ENCODE peak calls at places on chromosomes 11 and 22, in ten cellular contexts. One of them, this sample, is unnamed.

GRCh38 chr11:65884716-65885092 is 3.6 kb downstream of the FIBP start:
- DNase-seq in NCI-H1105: peak; percentile 58
- DNase-seq in midbrain: peak; percentile 80
- DNase-seq in Kasumi-1: peak; percentile 74
- DNase-seq in astrocyte: no peak
- DNase-seq in ACHN: peak; percentile 72
- DNase-seq in stimulated activated CD8-positive, alpha-beta memory T cell treated with anti-CD3 and anti-CD28 coated beads, Interleukin-2, amount 100 ng/mL, for 48 hours: peak; percentile 73
- DNase-seq in fibroblast of mammary gland: peak; percentile 73
- DNase-seq in NCI-H446: peak; percentile 50
- DNase-seq in DMS153: peak; percentile 49
- DNase-seq in this sample: peak; percentile 83

GRCh38 chr11:44110231-44110679 is 14.8 kb downstream of the EXT2 start:
- DNase-seq in NCI-H1105: peak; percentile 53
- DNase-seq in midbrain: peak; percentile 21
- DNase-seq in Kasumi-1: peak; percentile 70
- DNase-seq in astrocyte: peak; percentile 13
- DNase-seq in ACHN: peak; percentile 54
- DNase-seq in stimulated activated CD8-positive, alpha-beta memory T cell treated with anti-CD3 and anti-CD28 coated beads, Interleukin-2, amount 100 ng/mL, for 48 hours: peak; percentile 38
- DNase-seq in fibroblast of mammary gland: peak; percentile 55
- DNase-seq in NCI-H446: peak; percentile 47
- DNase-seq in DMS153: no peak
- DNase-seq in this sample: peak; percentile 15

GRCh38 chr11:59255281-59255680 is 42.6 kb upstream of the MPEG1 start:
- DNase-seq in NCI-H1105: no peak
- DNase-seq in midbrain: no peak
- DNase-seq in Kasumi-1: no peak
- DNase-seq in astrocyte: no peak
- DNase-seq in ACHN: no peak
- DNase-seq in stimulated activated CD8-positive, alpha-beta memory T cell treated with anti-CD3 and anti-CD28 coated beads, Interleukin-2, amount 100 ng/mL, for 48 hours: no peak
- DNase-seq in fibroblast of mammary gland: no peak
- DNase-seq in NCI-H446: no peak
- DNase-seq in DMS153: no peak
- DNase-seq in this sample: no peak

GRCh38 chr11:62128835-62129234 is 5.0 kb downstream of the INCENP start:
- DNase-seq in NCI-H1105: no peak
- DNase-seq in midbrain: no peak
- DNase-seq in Kasumi-1: no peak
- DNase-seq in astrocyte: no peak
- DNase-seq in ACHN: no peak
- DNase-seq in stimulated activated CD8-positive, alpha-beta memory T cell treated with anti-CD3 and anti-CD28 coated beads, Interleukin-2, amount 100 ng/mL, for 48 hours: no peak
- DNase-seq in fibroblast of mammary gland: no peak
- DNase-seq in NCI-H446: no peak
- DNase-seq in DMS153: no peak
- DNase-seq in this sample: no peak

GRCh38 chr22:35883028-35883620 is 145.5 kb downstream of the RBFOX2 start:
- DNase-seq in NCI-H1105: no peak
- DNase-seq in midbrain: no peak
- DNase-seq in Kasumi-1: peak; percentile 43
- DNase-seq in astrocyte: peak; percentile 64
- DNase-seq in ACHN: peak; percentile 7
- DNase-seq in stimulated activated CD8-positive, alpha-beta memory T cell treated with anti-CD3 and anti-CD28 coated beads, Interleukin-2, amount 100 ng/mL, for 48 hours: no peak
- DNase-seq in fibroblast of mammary gland: peak; percentile 67
- DNase-seq in NCI-H446: no peak
- DNase-seq in DMS153: peak; percentile 28
- DNase-seq in this sample: no peak

GRCh38 chr22:42769574-42770447 is 49.1 kb upstream of the A4GALT start:
- DNase-seq in NCI-H1105: no peak
- DNase-seq in midbrain: no peak
- DNase-seq in Kasumi-1: no peak
- DNase-seq in astrocyte: peak; percentile 89
- DNase-seq in ACHN: peak; percentile 59
- DNase-seq in stimulated activated CD8-positive, alpha-beta memory T cell treated with anti-CD3 and anti-CD28 coated beads, Interleukin-2, amount 100 ng/mL, for 48 hours: no peak
- DNase-seq in fibroblast of mammary gland: peak; percentile 87
- DNase-seq in NCI-H446: no peak
- DNase-seq in DMS153: peak; percentile 11
- DNase-seq in this sample: no peak

GRCh38 chr11:19864141-19865120 is 151.8 kb downstream of the NAV2 start:
- DNase-seq in NCI-H1105: no peak
- DNase-seq in midbrain: no peak
- DNase-seq in Kasumi-1: no peak
- DNase-seq in astrocyte: peak; percentile 29
- DNase-seq in ACHN: no peak
- DNase-seq in stimulated activated CD8-positive, alpha-beta memory T cell treated with anti-CD3 and anti-CD28 coated beads, Interleukin-2, amount 100 ng/mL, for 48 hours: no peak
- DNase-seq in fibroblast of mammary gland: no peak
- DNase-seq in NCI-H446: peak; percentile 12
- DNase-seq in DMS153: peak; percentile 57
- DNase-seq in this sample: no peak

GRCh38 chr22:27032121-27032761 is 374.9 kb downstream of the MIAT start:
- DNase-seq in NCI-H1105: peak; percentile 69
- DNase-seq in midbrain: peak; percentile 60
- DNase-seq in Kasumi-1: no peak
- DNase-seq in astrocyte: peak; percentile 10
- DNase-seq in ACHN: peak; percentile 3
- DNase-seq in stimulated activated CD8-positive, alpha-beta memory T cell treated with anti-CD3 and anti-CD28 coated beads, Interleukin-2, amount 100 ng/mL, for 48 hours: no peak
- DNase-seq in fibroblast of mammary gland: no peak
- DNase-seq in NCI-H446: peak; percentile 94
- DNase-seq in DMS153: peak; percentile 9
- DNase-seq in this sample: no peak

GRCh38 chr22:40588726-40589125 is 47.8 kb downstream of the MRTFA start:
- DNase-seq in NCI-H1105: no peak
- DNase-seq in midbrain: no peak
- DNase-seq in Kasumi-1: no peak
- DNase-seq in astrocyte: peak; percentile 29
- DNase-seq in ACHN: no peak
- DNase-seq in stimulated activated CD8-positive, alpha-beta memory T cell treated with anti-CD3 and anti-CD28 coated beads, Interleukin-2, amount 100 ng/mL, for 48 hours: no peak
- DNase-seq in fibroblast of mammary gland: peak; percentile 64
- DNase-seq in NCI-H446: no peak
- DNase-seq in DMS153: no peak
- DNase-seq in this sample: no peak

GRCh38 chr22:38106814-38107578 is 3.5 kb downstream of the BAIAP2L2 start:
- DNase-seq in NCI-H1105: no peak
- DNase-seq in midbrain: no peak
- DNase-seq in Kasumi-1: no peak
- DNase-seq in astrocyte: no peak
- DNase-seq in ACHN: no peak
- DNase-seq in stimulated activated CD8-positive, alpha-beta memory T cell treated with anti-CD3 and anti-CD28 coated beads, Interleukin-2, amount 100 ng/mL, for 48 hours: no peak
- DNase-seq in fibroblast of mammary gland: no peak
- DNase-seq in NCI-H446: no peak
- DNase-seq in DMS153: no peak
- DNase-seq in this sample: no peak

GRCh38 chr22:36422287-36423014 is 34.7 kb upstream of the MYH9 start:
- DNase-seq in NCI-H1105: no peak
- DNase-seq in midbrain: no peak
- DNase-seq in Kasumi-1: no peak
- DNase-seq in astrocyte: no peak
- DNase-seq in ACHN: no peak
- DNase-seq in stimulated activated CD8-positive, alpha-beta memory T cell treated with anti-CD3 and anti-CD28 coated beads, Interleukin-2, amount 100 ng/mL, for 48 hours: no peak
- DNase-seq in fibroblast of mammary gland: no peak
- DNase-seq in NCI-H446: no peak
- DNase-seq in DMS153: no peak
- DNase-seq in this sample: no peak

GRCh38 chr11:13102575-13102840 is 93.4 kb downstream of the RASSF10 start:
- DNase-seq in NCI-H1105: no peak
- DNase-seq in midbrain: no peak
- DNase-seq in Kasumi-1: no peak
- DNase-seq in astrocyte: no peak
- DNase-seq in ACHN: no peak
- DNase-seq in stimulated activated CD8-positive, alpha-beta memory T cell treated with anti-CD3 and anti-CD28 coated beads, Interleukin-2, amount 100 ng/mL, for 48 hours: no peak
- DNase-seq in fibroblast of mammary gland: no peak
- DNase-seq in NCI-H446: no peak
- DNase-seq in DMS153: no peak
- DNase-seq in this sample: no peak

GRCh38 chr11:98979212-98979611 is 41.5 kb upstream of the CNTN5 start:
- DNase-seq in NCI-H1105: no peak
- DNase-seq in midbrain: no peak
- DNase-seq in Kasumi-1: no peak
- DNase-seq in astrocyte: no peak
- DNase-seq in ACHN: no peak
- DNase-seq in stimulated activated CD8-positive, alpha-beta memory T cell treated with anti-CD3 and anti-CD28 coated beads, Interleukin-2, amount 100 ng/mL, for 48 hours: no peak
- DNase-seq in fibroblast of mammary gland: no peak
- DNase-seq in NCI-H446: no peak
- DNase-seq in DMS153: no peak
- DNase-seq in this sample: no peak

GRCh38 chr22:50672471-50673230 is at the start of gene SHANK3:
- DNase-seq in NCI-H1105: no peak
- DNase-seq in midbrain: no peak
- DNase-seq in Kasumi-1: peak; percentile 89
- DNase-seq in astrocyte: no peak
- DNase-seq in ACHN: no peak
- DNase-seq in stimulated activated CD8-positive, alpha-beta memory T cell treated with anti-CD3 and anti-CD28 coated beads, Interleukin-2, amount 100 ng/mL, for 48 hours: no peak
- DNase-seq in fibroblast of mammary gland: no peak
- DNase-seq in NCI-H446: no peak
- DNase-seq in DMS153: no peak
- DNase-seq in this sample: no peak

GRCh38 chr22:42344391-42344861 is 74.0 kb upstream of the TCF20 start:
- DNase-seq in NCI-H1105: no peak
- DNase-seq in midbrain: peak; percentile 91
- DNase-seq in Kasumi-1: no peak
- DNase-seq in astrocyte: peak; percentile 56
- DNase-seq in ACHN: peak; percentile 49
- DNase-seq in stimulated activated CD8-positive, alpha-beta memory T cell treated with anti-CD3 and anti-CD28 coated beads, Interleukin-2, amount 100 ng/mL, for 48 hours: no peak
- DNase-seq in fibroblast of mammary gland: no peak
- DNase-seq in NCI-H446: peak; percentile 91
- DNase-seq in DMS153: peak; percentile 60
- DNase-seq in this sample: no peak

GRCh38 chr11:71962428-71963038 is 33.7 kb downstream of the RNF121 start:
- DNase-seq in NCI-H1105: no peak
- DNase-seq in midbrain: no peak
- DNase-seq in Kasumi-1: no peak
- DNase-seq in astrocyte: peak; percentile 72
- DNase-seq in ACHN: peak; percentile 67
- DNase-seq in stimulated activated CD8-positive, alpha-beta memory T cell treated with anti-CD3 and anti-CD28 coated beads, Interleukin-2, amount 100 ng/mL, for 48 hours: no peak
- DNase-seq in fibroblast of mammary gland: peak; percentile 41
- DNase-seq in NCI-H446: no peak
- DNase-seq in DMS153: no peak
- DNase-seq in this sample: peak; percentile 30

GRCh38 chr22:42820075-42820763 is 36.9 kb downstream of the ARFGAP3 start:
- DNase-seq in NCI-H1105: no peak
- DNase-seq in midbrain: no peak
- DNase-seq in Kasumi-1: peak; percentile 75
- DNase-seq in astrocyte: peak; percentile 71
- DNase-seq in ACHN: peak; percentile 33
- DNase-seq in stimulated activated CD8-positive, alpha-beta memory T cell treated with anti-CD3 and anti-CD28 coated beads, Interleukin-2, amount 100 ng/mL, for 48 hours: no peak
- DNase-seq in fibroblast of mammary gland: peak; percentile 75
- DNase-seq in NCI-H446: no peak
- DNase-seq in DMS153: peak; percentile 19
- DNase-seq in this sample: no peak

GRCh38 chr11:31968774-31969433 is 122.0 kb upstream of the RCN1 start:
- DNase-seq in NCI-H1105: no peak
- DNase-seq in midbrain: no peak
- DNase-seq in Kasumi-1: no peak
- DNase-seq in astrocyte: peak; percentile 90
- DNase-seq in ACHN: peak; percentile 33
- DNase-seq in stimulated activated CD8-positive, alpha-beta memory T cell treated with anti-CD3 and anti-CD28 coated beads, Interleukin-2, amount 100 ng/mL, for 48 hours: no peak
- DNase-seq in fibroblast of mammary gland: peak; percentile 92
- DNase-seq in NCI-H446: peak; percentile 69
- DNase-seq in DMS153: no peak
- DNase-seq in this sample: no peak

GRCh38 chr22:36221799-36222751 is 17.3 kb downstream of the APOL2 start:
- DNase-seq in NCI-H1105: peak; percentile 36
- DNase-seq in midbrain: peak; percentile 14
- DNase-seq in Kasumi-1: peak; percentile 40
- DNase-seq in astrocyte: peak; percentile 40
- DNase-seq in ACHN: peak; percentile 21
- DNase-seq in stimulated activated CD8-positive, alpha-beta memory T cell treated with anti-CD3 and anti-CD28 coated beads, Interleukin-2, amount 100 ng/mL, for 48 hours: peak; percentile 34
- DNase-seq in fibroblast of mammary gland: peak; percentile 46
- DNase-seq in NCI-H446: no peak
- DNase-seq in DMS153: peak; percentile 36
- DNase-seq in this sample: peak; percentile 15

GRCh38 chr11:612201-612960 is 3.4 kb downstream of the IRF7 start:
- DNase-seq in NCI-H1105: peak; percentile 29
- DNase-seq in midbrain: no peak
- DNase-seq in Kasumi-1: peak; percentile 9
- DNase-seq in astrocyte: no peak
- DNase-seq in ACHN: peak; percentile 33
- DNase-seq in stimulated activated CD8-positive, alpha-beta memory T cell treated with anti-CD3 and anti-CD28 coated beads, Interleukin-2, amount 100 ng/mL, for 48 hours: no peak
- DNase-seq in fibroblast of mammary gland: peak; percentile 29
- DNase-seq in NCI-H446: no peak
- DNase-seq in DMS153: no peak
- DNase-seq in this sample: no peak

GRCh38 chr11:118401880-118402590 is 629 bp downstream of the ATP5MG start:
- DNase-seq in NCI-H1105: no peak
- DNase-seq in midbrain: no peak
- DNase-seq in Kasumi-1: no peak
- DNase-seq in astrocyte: peak; percentile 88
- DNase-seq in ACHN: peak; percentile 75
- DNase-seq in stimulated activated CD8-positive, alpha-beta memory T cell treated with anti-CD3 and anti-CD28 coated beads, Interleukin-2, amount 100 ng/mL, for 48 hours: no peak
- DNase-seq in fibroblast of mammary gland: peak; percentile 82
- DNase-seq in NCI-H446: no peak
- DNase-seq in DMS153: no peak
- DNase-seq in this sample: no peak

GRCh38 chr11:66069715-66070603 is at the start of gene PACS1:
- DNase-seq in NCI-H1105: peak; percentile 38
- DNase-seq in midbrain: peak; percentile 65
- DNase-seq in Kasumi-1: peak; percentile 38
- DNase-seq in astrocyte: peak; percentile 73
- DNase-seq in ACHN: peak; percentile 71
- DNase-seq in stimulated activated CD8-positive, alpha-beta memory T cell treated with anti-CD3 and anti-CD28 coated beads, Interleukin-2, amount 100 ng/mL, for 48 hours: peak; percentile 71
- DNase-seq in fibroblast of mammary gland: peak; percentile 70
- DNase-seq in NCI-H446: no peak
- DNase-seq in DMS153: no peak
- DNase-seq in this sample: peak; percentile 84

GRCh38 chr11:43825217-43825816 is 55.3 kb upstream of the ALKBH3 start:
- DNase-seq in NCI-H1105: peak; percentile 2
- DNase-seq in midbrain: no peak
- DNase-seq in Kasumi-1: peak; percentile 49
- DNase-seq in astrocyte: no peak
- DNase-seq in ACHN: peak; percentile 40
- DNase-seq in stimulated activated CD8-positive, alpha-beta memory T cell treated with anti-CD3 and anti-CD28 coated beads, Interleukin-2, amount 100 ng/mL, for 48 hours: no peak
- DNase-seq in fibroblast of mammary gland: peak; percentile 46
- DNase-seq in NCI-H446: no peak
- DNase-seq in DMS153: no peak
- DNase-seq in this sample: peak; percentile 23

GRCh38 chr11:59173080-59173963 is 1.4 kb downstream of the DTX4 start:
- DNase-seq in NCI-H1105: peak; percentile 9
- DNase-seq in midbrain: peak; percentile 32
- DNase-seq in Kasumi-1: no peak
- DNase-seq in astrocyte: peak; percentile 12
- DNase-seq in ACHN: no peak
- DNase-seq in stimulated activated CD8-positive, alpha-beta memory T cell treated with anti-CD3 and anti-CD28 coated beads, Interleukin-2, amount 100 ng/mL, for 48 hours: no peak
- DNase-seq in fibroblast of mammary gland: no peak
- DNase-seq in NCI-H446: no peak
- DNase-seq in DMS153: no peak
- DNase-seq in this sample: no peak

GRCh38 chr11:133993921-133994320 is 37.2 kb upstream of the IGSF9B start:
- DNase-seq in NCI-H1105: no peak
- DNase-seq in midbrain: no peak
- DNase-seq in Kasumi-1: no peak
- DNase-seq in astrocyte: no peak
- DNase-seq in ACHN: no peak
- DNase-seq in stimulated activated CD8-positive, alpha-beta memory T cell treated with anti-CD3 and anti-CD28 coated beads, Interleukin-2, amount 100 ng/mL, for 48 hours: no peak
- DNase-seq in fibroblast of mammary gland: no peak
- DNase-seq in NCI-H446: no peak
- DNase-seq in DMS153: no peak
- DNase-seq in this sample: no peak

This sample was measured in CD4-positive, CD25-positive, alpha-beta regulatory T cell.